ENCODE peak calls at places on chromosomes 7 and 10, in six cellular contexts. R is PC-3, G is cardiac muscle cell, D is HFF-Myc, Z is chondrocyte, Y is lower lobe of right lung. T is an unnamed sample.

GRCh38 chr10:68628576-68629127 is 68.5 kb downstream of the TET1 start:
- DNase-seq in R (peak), G (peak), D (peak), Z (no peak), Y (no peak), T (no peak)

GRCh38 chr7:116259821-116260440 is 49.6 kb downstream of the TES start:
- DNase-seq in R (peak), G (peak), D (peak), Z (no peak), Y (no peak), T (no peak)

GRCh38 chr10:78960316-78960800 is 108.4 kb upstream of the ZMIZ1 start:
- DNase-seq in R (peak), G (peak), D (peak), Z (no peak), Y (peak), T (no peak)

GRCh38 chr10:70518695-70519094 is 40.1 kb downstream of the PALD1 start:
- DNase-seq in R (peak), G (no peak), D (no peak), Z (no peak), Y (no peak), T (no peak)

GRCh38 chr10:44817961-44818649 is 93.0 kb upstream of the TMEM72 start:
- DNase-seq in R (no peak), G (no peak), D (no peak), Z (no peak), Y (no peak), T (no peak)

GRCh38 chr10:60140681-60141632 is 234.6 kb upstream of the CCDC6 start:
- DNase-seq in R (peak), G (peak), D (peak), Z (no peak), Y (no peak), T (no peak)

GRCh38 chr7:43585521-43585920 is 2.6 kb downstream of the STK17A start:
- DNase-seq in R (peak), G (peak), D (no peak), Z (no peak), Y (no peak), T (no peak)

GRCh38 chr7:93218997-93219827 is 7.1 kb downstream of the HEPACAM2 start:
- DNase-seq in R (no peak), G (no peak), D (no peak), Z (no peak), Y (no peak), T (no peak)

GRCh38 chr10:60573342-60573741 is 183.7 kb upstream of the ANK3 start:
- DNase-seq in R (no peak), G (no peak), D (no peak), Z (no peak), Y (no peak), T (no peak)

GRCh38 chr7:17989546-17989945 is 38.1 kb downstream of the PRPS1L1 start:
- DNase-seq in R (peak), G (peak), D (peak), Z (no peak), Y (no peak), T (no peak)

GRCh38 chr10:111756541-111757061 is 427.0 kb downstream of the GPAM start:
- DNase-seq in R (peak), G (no peak), D (no peak), Z (no peak), Y (peak), T (peak)

GRCh38 chr7:31083205-31083801 is 31.2 kb downstream of the ADCYAP1R1 start:
- DNase-seq in R (no peak), G (no peak), D (no peak), Z (peak), Y (peak), T (no peak)

GRCh38 chr7:147145194-147145593 is 1028.6 kb downstream of the CNTNAP2 start:
- DNase-seq in R (no peak), G (no peak), D (no peak), Z (no peak), Y (no peak), T (no peak)

GRCh38 chr7:158527495-158527894 is 60.1 kb downstream of the PTPRN2 start:
- DNase-seq in R (no peak), G (no peak), D (no peak), Z (peak), Y (no peak), T (no peak)

GRCh38 chr10:26478061-26478460 is 39.9 kb downstream of the APBB1IP start:
- DNase-seq in R (no peak), G (no peak), D (no peak), Z (no peak), Y (no peak), T (no peak)

GRCh38 chr7:18534481-18534880 is 38.9 kb downstream of the HDAC9 start:
- DNase-seq in R (no peak), G (no peak), D (no peak), Z (no peak), Y (no peak), T (no peak)

GRCh38 chr7:33854178-33854577 is 51.2 kb upstream of the BMPER start:
- DNase-seq in R (peak), G (peak), D (no peak), Z (no peak), Y (no peak), T (no peak)

GRCh38 chr10:100723180-100723579 is 22.2 kb upstream of the PAX2 start:
- DNase-seq in R (no peak), G (no peak), D (no peak), Z (no peak), Y (no peak), T (no peak)

GRCh38 chr7:71735961-71736556 is 604.1 kb downstream of the GALNT17 start:
- DNase-seq in R (peak), G (peak), D (peak), Z (no peak), Y (peak), T (peak)

GRCh38 chr10:12042409-12042796 is 206 bp downstream of the UPF2 start:
- DNase-seq in R (no peak), G (peak), D (no peak), Z (no peak), Y (peak), T (peak)

GRCh38 chr10:99396471-99396870 is 34.0 kb downstream of the GOT1 start:
- DNase-seq in R (peak), G (peak), D (no peak), Z (no peak), Y (no peak), T (no peak)

GRCh38 chr10:119139464-119140067 is 25.9 kb downstream of the SFXN4 start:
- DNase-seq in R (peak), G (peak), D (no peak), Z (peak), Y (peak), T (peak)

GRCh38 chr7:25966469-25966868 is 185.5 kb upstream of the NFE2L3 start:
- DNase-seq in R (no peak), G (no peak), D (no peak), Z (no peak), Y (no peak), T (no peak)

GRCh38 chr10:103791291-103791690 is 64.1 kb downstream of the SH3PXD2A start:
- DNase-seq in R (no peak), G (no peak), D (no peak), Z (no peak), Y (no peak), T (no peak)

GRCh38 chr7:63900394-63901203 is 98.0 kb upstream of the ZNF722 start:
- DNase-seq in R (peak), G (peak), D (no peak), Z (no peak), Y (peak), T (no peak)

GRCh38 chr10:46237815-46238510 is 48.8 kb upstream of the ANTXRL start:
- DNase-seq in R (no peak), G (no peak), D (no peak), Z (no peak), Y (no peak), T (no peak)

GRCh38 chr10:94324609-94325233 is 38.0 kb downstream of the NOC3L start:
- DNase-seq in R (no peak), G (no peak), D (no peak), Z (no peak), Y (no peak), T (no peak)

GRCh38 chr7:92824901-92825480 is 11.4 kb downstream of the CDK6 start:
- DNase-seq in R (no peak), G (no peak), D (no peak), Z (no peak), Y (no peak), T (no peak)

GRCh38 chr7:99090811-99091582 is 52.9 kb downstream of the SMURF1 start:
- DNase-seq in R (no peak), G (no peak), D (peak), Z (no peak), Y (no peak), T (no peak)

GRCh38 chr7:4661871-4662270 is 20.2 kb upstream of the FOXK1 start:
- DNase-seq in R (peak), G (peak), D (no peak), Z (no peak), Y (no peak), T (no peak)

GRCh38 chr10:6514180-6514579 is 65.9 kb downstream of the PRKCQ start:
- DNase-seq in R (no peak), G (no peak), D (no peak), Z (no peak), Y (no peak), T (no peak)

GRCh38 chr10:71678057-71678805 is 41.3 kb downstream of the C10orf105 start:
- DNase-seq in R (no peak), G (no peak), D (no peak), Z (no peak), Y (no peak), T (no peak)

GRCh38 chr7:13017325-13017853 is 330.0 kb downstream of the ARL4A start:
- DNase-seq in R (peak), G (peak), D (no peak), Z (no peak), Y (no peak), T (no peak)

GRCh38 chr10:95308389-95309302 is 17.8 kb upstream of the PDLIM1 start:
- DNase-seq in R (peak), G (peak), D (peak), Z (no peak), Y (peak), T (no peak)

GRCh38 chr10:116721991-116722392 is 20.4 kb downstream of the HSPA12A start:
- DNase-seq in R (no peak), G (peak), D (no peak), Z (no peak), Y (no peak), T (no peak)

GRCh38 chr10:69742928-69743602 is 58.6 kb upstream of the COL13A1 start:
- DNase-seq in R (peak), G (peak), D (no peak), Z (no peak), Y (no peak), T (no peak)

GRCh38 chr10:32149257-32149955 is 93.2 kb upstream of the KIF5B start:
- DNase-seq in R (peak), G (peak), D (no peak), Z (no peak), Y (no peak), T (peak)

GRCh38 chr10:97121084-97121483 is 64.7 kb downstream of the SLIT1 start:
- DNase-seq in R (no peak), G (no peak), D (no peak), Z (no peak), Y (no peak), T (no peak)

GRCh38 chr10:27660268-27660667 is 85.4 kb downstream of the MKX start:
- DNase-seq in R (no peak), G (no peak), D (no peak), Z (no peak), Y (no peak), T (no peak)

GRCh38 chr7:149873968-149874643 is at the start of gene ATP6V0E2:
- DNase-seq in R (peak), G (no peak), D (no peak), Z (no peak), Y (no peak), T (no peak)

GRCh38 chr7:100612730-100613446 is 548 bp downstream of the MOSPD3 start:
- DNase-seq in R (peak), G (no peak), D (no peak), Z (no peak), Y (no peak), T (no peak)
- TF ChIP-seq CTCF in R (peak), G (peak), D (no peak), Z (peak), Y (no peak), T (no peak)

DNA sequence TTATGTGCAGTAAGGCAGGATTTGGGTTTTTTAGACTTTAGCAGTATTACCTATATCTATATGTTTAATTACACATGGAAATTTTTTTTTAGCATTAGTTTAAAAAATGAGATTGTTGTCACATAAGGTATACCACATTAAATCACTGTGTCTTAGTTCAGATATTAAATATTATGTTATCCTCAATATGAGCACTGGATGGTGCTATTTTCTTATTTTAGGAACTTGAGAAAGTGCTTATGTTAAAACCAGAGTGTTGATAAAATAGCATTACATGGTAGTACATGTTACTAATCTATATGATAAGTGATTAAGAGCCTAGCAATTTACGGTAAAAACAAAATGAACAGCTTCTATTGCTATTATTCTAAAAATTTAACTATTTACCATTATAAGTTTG is 28.8 kb downstream of the MIOS start:
- DNase-seq in R (peak), G (peak), D (no peak), Z (no peak), Y (no peak), T (no peak)
- TF ChIP-seq CTCF in R (peak), G (peak), D (no peak), Z (peak), Y (no peak), T (no peak)

GRCh38 chr10:77604941-77605351 is 32.7 kb downstream of the KCNMA1 start:
- DNase-seq in R (peak), G (no peak), D (no peak), Z (no peak), Y (no peak), T (no peak)

GRCh38 chr10:77606751-77607150 is 30.9 kb downstream of the KCNMA1 start:
- DNase-seq in R (peak), G (no peak), D (no peak), Z (no peak), Y (no peak), T (no peak)

GRCh38 chr10:77604063-77604462 is 33.5 kb downstream of the KCNMA1 start:
- DNase-seq in R (no peak), G (no peak), D (no peak), Z (no peak), Y (no peak), T (no peak)

GRCh38 chr10:77603529-77603927 is 34.1 kb downstream of the KCNMA1 start:
- DNase-seq in R (peak), G (no peak), D (no peak), Z (no peak), Y (peak), T (no peak)

GRCh38 chr10:77605466-77605865 is 32.1 kb downstream of the KCNMA1 start:
- DNase-seq in R (peak), G (no peak), D (no peak), Z (no peak), Y (no peak), T (no peak)
- TF ChIP-seq CTCF in R (peak), G (no peak), D (peak), Z (peak), Y (no peak), T (no peak)

GRCh38 chr7:132141109-132141508 is 435.2 kb downstream of the PLXNA4 start:
- DNase-seq in R (no peak), G (peak), D (no peak), Z (no peak), Y (no peak), T (no peak)

GRCh38 chr7:132142006-132142405 is 434.3 kb downstream of the PLXNA4 start:
- DNase-seq in R (no peak), G (no peak), D (no peak), Z (no peak), Y (no peak), T (no peak)

GRCh38 chr7:132148876-132149275 is 427.4 kb downstream of the PLXNA4 start:
- DNase-seq in R (no peak), G (no peak), D (no peak), Z (no peak), Y (no peak), T (no peak)

GRCh38 chr7:132145063-132145462 is 431.2 kb downstream of the PLXNA4 start:
- DNase-seq in R (no peak), G (no peak), D (no peak), Z (no peak), Y (no peak), T (no peak)

GRCh38 chr7:132145466-132145865 is 430.8 kb downstream of the PLXNA4 start:
- DNase-seq in R (peak), G (peak), D (no peak), Z (no peak), Y (no peak), T (no peak)
- TF ChIP-seq CTCF in R (no peak), G (peak), D (no peak), Z (peak), Y (no peak), T (no peak)

DNA sequence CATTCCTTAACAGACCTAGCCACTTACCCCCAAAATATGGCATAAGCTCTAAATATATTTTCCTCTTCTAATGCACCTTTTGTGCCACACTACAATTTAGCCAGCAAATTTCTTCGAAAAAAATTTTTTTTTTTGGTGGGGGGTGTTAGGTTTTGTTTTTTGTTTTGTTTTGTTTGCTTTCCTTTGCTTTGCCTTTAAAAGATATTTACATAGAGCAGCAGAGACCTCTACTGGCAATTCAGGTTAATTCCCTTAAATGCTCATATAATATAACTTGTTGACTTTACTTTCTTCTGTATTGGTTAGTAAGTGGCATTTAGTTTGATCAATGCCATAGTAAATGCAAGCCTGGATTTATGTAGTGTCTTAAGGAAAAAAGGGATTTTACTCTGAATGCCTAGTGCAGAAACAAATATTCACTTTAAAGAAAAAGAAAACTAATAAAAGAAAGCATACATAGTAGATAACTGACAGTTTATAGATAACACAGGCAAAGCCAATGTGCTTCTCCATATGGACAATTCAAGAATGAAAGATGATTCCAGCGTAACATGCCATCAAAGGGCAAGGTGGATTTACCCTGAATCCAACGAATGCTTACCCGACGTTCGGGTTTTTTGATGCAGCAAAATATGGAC is 1250.6 kb downstream of the GATA3 start:
- DNase-seq in R (peak), G (peak), D (no peak), Z (no peak), Y (no peak), T (no peak)
- TF ChIP-seq CTCF in R (peak), G (peak), D (peak), Z (peak), Y (peak), T (no peak)

GRCh38 chr7:127928852-127929251 is 102.4 kb downstream of the LRRC4 start:
- DNase-seq in R (no peak), G (no peak), D (no peak), Z (no peak), Y (no peak), T (no peak)
- TF ChIP-seq CTCF in R (no peak), G (no peak), D (no peak), Z (no peak), Y (no peak), T (no peak)

T was measured in GM20000.